ENCODE peak calls at places on chromosomes 4 and X, in five cellular contexts. G is B cell, S is lower lobe of right lung, E is fibroblast of the aortic adventitia, Q is fibroblast of lung. H is an unnamed sample.

GRCh38 chr4:144705861-144706590 is 60.1 kb downstream of the HHIP start:
- DNase-seq in S (no peak), Q (no peak), G (no peak), E (peak), H (no peak)

GRCh38 chrX:147468600-147468999 is 443.1 kb upstream of the FMR1 start:
- DNase-seq in E (no peak), S (no peak), Q (no peak), G (no peak), H (no peak)

GRCh38 chrX:21735038-21735752 is 22.7 kb downstream of the SMPX start:
- DNase-seq in E (peak), Q (peak), S (no peak), G (no peak), H (no peak)

GRCh38 chrX:53481816-53482485 is 47.8 kb upstream of the HSD17B10 start:
- DNase-seq in Q (peak), E (peak), S (peak), G (peak), H (peak)

GRCh38 chr4:57265831-57266582 is 155.8 kb upstream of the IGFBP7 start:
- DNase-seq in G (no peak), E (no peak), S (peak), Q (no peak), H (no peak)

GRCh38 chr4:25817059-25817681 is 45.6 kb downstream of the SEL1L3 start:
- DNase-seq in S (no peak), Q (peak), G (no peak), E (peak), H (no peak)

GRCh38 chrX:150903110-150903508 is 4.6 kb upstream of the CD99L2 start:
- DNase-seq in Q (no peak), E (no peak), G (no peak), S (no peak), H (no peak)

GRCh38 chr4:8079916-8080753 is 78.5 kb downstream of the ABLIM2 start:
- DNase-seq in G (no peak), S (peak), E (no peak), Q (no peak), H (no peak)

GRCh38 chr4:39732728-39733127 is 34.8 kb downstream of the UBE2K start:
- DNase-seq in G (no peak), S (no peak), E (peak), Q (peak), H (no peak)

GRCh38 chr4:87422104-87423052 is at the start of gene NUDT9:
- DNase-seq in E (peak), G (peak), S (peak), Q (peak), H (peak)

GRCh38 chr4:87425711-87426110 is 3.3 kb downstream of the NUDT9 start:
- DNase-seq in G (no peak), S (no peak), E (no peak), Q (no peak), H (no peak)

GRCh38 chr4:87426865-87427517 is 4.6 kb downstream of the NUDT9 start:
- DNase-seq in G (no peak), Q (no peak), S (no peak), E (no peak), H (no peak)

GRCh38 chr4:87420431-87420830 is 1.9 kb upstream of the NUDT9 start:
- DNase-seq in G (no peak), S (no peak), E (no peak), Q (no peak), H (no peak)

DNA sequence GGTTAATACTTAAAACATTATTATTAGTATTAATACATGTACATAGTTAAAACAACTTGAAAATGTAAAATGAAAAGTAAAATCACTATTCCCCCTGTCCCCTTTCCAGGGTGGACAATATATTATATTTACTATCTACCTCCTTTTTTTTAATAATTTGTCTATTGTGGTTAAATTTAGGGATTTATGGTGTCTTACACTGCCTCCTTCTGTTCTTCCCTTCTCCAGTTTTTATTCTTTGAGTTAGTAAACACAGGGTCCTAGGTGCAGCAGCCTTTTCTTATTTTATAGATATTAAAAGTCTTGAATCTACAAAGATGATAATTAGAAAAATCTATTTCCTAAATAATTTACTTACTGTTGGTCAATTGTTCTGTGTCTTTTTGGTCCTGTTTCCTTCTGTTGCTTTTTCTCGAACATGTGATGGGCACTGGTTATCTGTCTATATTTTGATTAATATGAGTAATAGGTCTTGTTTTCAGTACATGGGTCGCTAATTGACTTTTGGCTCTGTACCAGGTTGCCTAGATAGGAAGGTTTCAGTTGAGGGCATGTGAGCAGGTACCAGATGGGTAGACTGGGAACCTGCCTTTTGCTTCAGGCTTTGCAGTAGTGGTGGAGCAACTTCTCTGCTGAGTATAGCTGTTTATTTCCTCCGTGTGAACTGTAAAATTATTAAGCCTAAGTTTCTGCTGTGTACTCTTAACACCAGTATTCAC is 1.1 kb downstream of the NUDT9 start:
- DNase-seq in S (no peak), Q (peak), G (no peak), E (peak), H (no peak)
- TF ChIP-seq CTCF in S (no peak), Q (no peak), G (no peak), E (peak), H (no peak)

GRCh38 chr4:60962286-60962685 is 237.8 kb upstream of the ADGRL3 start:
- DNase-seq in G (no peak), E (no peak), Q (peak), S (no peak), H (peak)
- TF ChIP-seq CTCF in G (no peak), E (no peak), Q (no peak), S (no peak), H (peak)

GRCh38 chrX:15761564-15762191 is 23.6 kb downstream of the CA5B start:
- DNase-seq in G (peak), S (no peak), Q (peak), E (peak), H (no peak)
- TF ChIP-seq CTCF in G (peak), S (peak), Q (peak), E (peak), H (peak)

GRCh38 chr4:133130171-133130570 is 18.9 kb upstream of the PCDH10 start:
- DNase-seq in E (no peak), Q (no peak), S (no peak), G (no peak), H (no peak)

GRCh38 chr4:133129237-133129636 is 19.9 kb upstream of the PCDH10 start:
- DNase-seq in E (no peak), G (no peak), Q (no peak), S (no peak), H (no peak)

GRCh38 chr4:133124746-133125145 is 24.3 kb upstream of the PCDH10 start:
- DNase-seq in Q (no peak), E (no peak), S (no peak), G (no peak), H (no peak)
- TF ChIP-seq CTCF in Q (no peak), E (no peak), S (no peak), G (no peak), H (no peak)

GRCh38 chr4:1323280-1323634 is 23.8 kb upstream of the UVSSA start:
- DNase-seq in Q (no peak), S (peak), E (no peak), G (no peak), H (no peak)
- TF ChIP-seq CTCF in Q (no peak), S (no peak), E (no peak), G (no peak), H (no peak)

DNA sequence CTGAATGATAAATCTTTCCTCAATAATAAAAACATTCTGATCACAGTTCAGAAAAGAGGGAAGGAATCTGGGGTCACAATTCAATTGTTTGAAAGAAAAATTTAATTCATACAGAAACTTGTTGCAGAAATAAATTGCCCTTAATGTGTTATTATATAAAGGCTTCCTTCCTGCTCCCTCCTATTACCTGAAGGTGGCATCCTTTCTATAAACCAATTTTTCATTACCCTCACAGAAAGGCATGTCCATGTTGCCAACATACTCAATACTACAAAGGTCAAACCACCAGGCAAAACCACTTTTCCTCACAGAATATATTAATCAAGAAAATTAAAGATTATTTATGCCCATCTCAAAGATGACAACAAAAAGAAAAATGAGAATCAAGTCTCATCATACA is 194.3 kb upstream of the CT83 start:
- DNase-seq in Q (no peak), G (no peak), S (no peak), E (no peak), H (no peak)
- TF ChIP-seq CTCF in Q (no peak), G (no peak), S (no peak), E (no peak), H (no peak)

GRCh38 chr4:121656269-121656641 is 40.5 kb downstream of the ANXA5 start:
- DNase-seq in Q (peak), G (no peak), S (peak), E (peak), H (peak)
- TF ChIP-seq CTCF in Q (peak), G (no peak), S (peak), E (peak), H (peak)

GRCh38 chrX:118325453-118325852 is 20.5 kb upstream of the WDR44 start:
- DNase-seq in E (peak), G (no peak), Q (no peak), S (no peak), H (no peak)
- TF ChIP-seq CTCF in E (peak), G (peak), Q (no peak), S (no peak), H (no peak)

GRCh38 chr4:64713256-64713840 is 304.1 kb upstream of the TECRL start:
- DNase-seq in G (no peak), Q (peak), S (no peak), E (peak), H (peak)
- TF ChIP-seq CTCF in G (peak), Q (no peak), S (peak), E (peak), H (peak)

GRCh38 chr4:77862478-77863216 is at the start of gene MRPL1:
- DNase-seq in S (peak), E (peak), G (peak), Q (peak), H (peak)
- TF ChIP-seq CTCF in S (no peak), E (peak), G (no peak), Q (no peak), H (no peak)

H was measured in Caco-2.